ENCODE peak calls at places on chromosome 19, in nine cellular contexts. Q, S, B, Z, D, R, P, H and O are unnamed samples.

GRCh38 chr19:44904426-44904994 is 1.1 kb upstream of the APOE start:
- DNase-seq in Z (no peak), D (no peak), P (no peak), Q (no peak), B (no peak), R (no peak), H (no peak), S (no peak), O (no peak)

GRCh38 chr19:38862321-38863059 is 12.7 kb upstream of the HNRNPL start:
- DNase-seq in Q (no peak), R (no peak), H (no peak), B (peak; percentile 79), P (peak; percentile 64), Z (no peak), S (no peak), D (no peak), O (no peak)

GRCh38 chr19:27672309-27673047 is 1540.5 kb downstream of the UQCRFS1 start:
- DNase-seq in P (no peak), Z (no peak), H (no peak), S (no peak), Q (no peak), D (no peak), R (no peak), B (no peak), O (no peak)

GRCh38 chr19:8445488-8446001 is 770 bp downstream of the HNRNPM start:
- DNase-seq in P (peak; percentile 60), D (peak; percentile 31), Z (peak; percentile 52), Q (peak; percentile 66), H (peak; percentile 75), B (peak; percentile 56), S (no peak), R (no peak), O (no peak)

GRCh38 chr19:514166-514663 is 6.9 kb downstream of the TPGS1 start:
- DNase-seq in D (no peak), S (no peak), Z (no peak), P (no peak), B (no peak), H (no peak), Q (no peak), R (no peak), O (no peak)

GRCh38 chr19:8371011-8371804 is 7.3 kb downstream of the ANGPTL4 start:
- DNase-seq in S (no peak), Q (no peak), B (peak; percentile 51), Z (no peak), H (no peak), R (no peak), P (peak; percentile 38), D (no peak), O (no peak)

GRCh38 chr19:43467730-43468129 is 2.3 kb upstream of the LYPD3 start:
- DNase-seq in Q (no peak), D (no peak), B (no peak), Z (no peak), P (no peak), R (no peak), H (no peak), S (no peak), O (no peak)

GRCh38 chr19:3178377-3178972 is at the start of gene S1PR4:
- DNase-seq in H (peak; percentile 53), D (no peak), B (no peak), P (no peak), Q (no peak), R (no peak), S (no peak), Z (peak; percentile 56), O (no peak)

GRCh38 chr19:41882568-41883462 is at the start of gene ARHGEF1:
- DNase-seq in Q (peak; percentile 44), D (peak; percentile 49), R (no peak), P (peak; percentile 54), Z (peak; percentile 64), H (peak; percentile 74), S (no peak), B (peak; percentile 56), O (no peak)

GRCh38 chr19:47901370-47901769 is 15.3 kb upstream of the SULT2A1 start:
- DNase-seq in Z (no peak), B (no peak), H (peak; percentile 5), Q (no peak), D (no peak), P (no peak), R (no peak), S (no peak), O (no peak)

GRCh38 chr19:44772969-44773368 is 4.7 kb upstream of the CBLC start:
- DNase-seq in Z (no peak), P (no peak), S (no peak), Q (no peak), D (no peak), R (no peak), H (no peak), B (no peak), O (no peak)

GRCh38 chr19:5803752-5804515 is 933 bp upstream of the NRTN start:
- DNase-seq in B (peak; percentile 94), Z (peak; percentile 81), R (peak; percentile 44), P (peak; percentile 91), H (peak; percentile 94), Q (peak; percentile 98), S (peak; percentile 38), D (peak; percentile 46), O (peak; percentile 10)

GRCh38 chr19:31154021-31154420 is 195.2 kb downstream of the TSHZ3 start:
- DNase-seq in P (no peak), B (no peak), H (no peak), Z (no peak), Q (no peak), R (no peak), D (no peak), S (no peak), O (no peak)

GRCh38 chr19:19820774-19821315 is 705 bp downstream of the ZNF506 start:
- DNase-seq in B (no peak), S (no peak), R (no peak), P (no peak), H (no peak), D (no peak), Q (no peak), Z (no peak), O (no peak)

GRCh38 chr19:11451327-11451941 is 16.0 kb downstream of the PRKCSH start:
- DNase-seq in H (no peak), S (no peak), D (no peak), R (no peak), B (no peak), Z (no peak), Q (no peak), P (no peak), O (no peak)

GRCh38 chr19:11456659-11457058 is 21.2 kb downstream of the PRKCSH start:
- DNase-seq in P (no peak), B (no peak), Z (no peak), D (no peak), S (no peak), H (no peak), R (no peak), Q (no peak), O (no peak)

GRCh38 chr19:11452814-11453335 is 17.4 kb downstream of the PRKCSH start:
- DNase-seq in B (no peak), P (no peak), R (no peak), D (no peak), H (no peak), S (no peak), Q (no peak), Z (no peak), O (no peak)

GRCh38 chr19:11451942-11452813 is 16.7 kb downstream of the PRKCSH start:
- DNase-seq in H (no peak), Z (no peak), P (no peak), R (no peak), B (no peak), S (no peak), D (no peak), Q (no peak), O (no peak)

GRCh38 chr19:11453468-11454341 is 18.3 kb downstream of the PRKCSH start:
- DNase-seq in D (no peak), R (no peak), Q (no peak), P (no peak), Z (no peak), B (no peak), S (no peak), H (no peak), O (no peak)
- TF ChIP-seq CTCF in D (no peak), R (peak; percentile 51), Q (peak; percentile 54), P (no peak), Z (peak; percentile 53), B (peak; percentile 25), S (peak; percentile 17), H (no peak), O (peak; percentile 43)

DNA sequence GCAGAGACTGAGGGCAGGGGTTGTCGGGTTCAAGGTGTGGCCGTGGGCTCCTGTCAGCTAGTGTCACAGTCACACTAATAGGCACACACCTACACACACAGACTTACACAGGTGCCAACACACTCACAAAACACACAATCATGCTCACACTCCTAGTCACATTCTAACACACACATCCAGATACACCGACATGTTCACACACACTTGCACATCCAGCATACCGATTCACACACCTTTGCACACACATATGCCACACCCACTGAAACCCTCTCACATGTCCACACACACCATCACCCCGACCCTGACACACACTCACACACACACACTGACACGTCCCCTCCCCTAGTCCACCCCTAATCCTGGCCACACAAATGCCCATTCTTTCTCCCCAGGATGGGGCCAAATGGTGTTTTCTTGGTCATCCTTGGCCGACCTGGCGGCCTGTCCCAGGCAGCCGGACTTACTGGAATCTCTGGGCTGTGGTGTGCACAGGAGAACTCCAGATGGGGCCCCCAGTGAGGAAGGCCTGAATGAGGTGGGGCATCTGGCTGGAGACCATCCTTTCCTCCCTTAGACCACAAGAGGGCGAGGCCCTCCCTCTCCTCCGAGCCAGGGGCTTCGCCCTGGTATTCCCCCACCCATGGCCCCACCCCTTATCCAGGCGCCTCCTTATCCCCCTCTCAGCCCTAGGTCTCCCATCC is 19.1 kb upstream of the PNMA8B start:
- DNase-seq in P (no peak), S (no peak), D (no peak), Z (no peak), Q (no peak), H (no peak), R (no peak), B (no peak), O (no peak)
- TF ChIP-seq CTCF in P (no peak), S (no peak), D (no peak), Z (no peak), Q (no peak), H (no peak), R (no peak), B (no peak), O (no peak)

DNA sequence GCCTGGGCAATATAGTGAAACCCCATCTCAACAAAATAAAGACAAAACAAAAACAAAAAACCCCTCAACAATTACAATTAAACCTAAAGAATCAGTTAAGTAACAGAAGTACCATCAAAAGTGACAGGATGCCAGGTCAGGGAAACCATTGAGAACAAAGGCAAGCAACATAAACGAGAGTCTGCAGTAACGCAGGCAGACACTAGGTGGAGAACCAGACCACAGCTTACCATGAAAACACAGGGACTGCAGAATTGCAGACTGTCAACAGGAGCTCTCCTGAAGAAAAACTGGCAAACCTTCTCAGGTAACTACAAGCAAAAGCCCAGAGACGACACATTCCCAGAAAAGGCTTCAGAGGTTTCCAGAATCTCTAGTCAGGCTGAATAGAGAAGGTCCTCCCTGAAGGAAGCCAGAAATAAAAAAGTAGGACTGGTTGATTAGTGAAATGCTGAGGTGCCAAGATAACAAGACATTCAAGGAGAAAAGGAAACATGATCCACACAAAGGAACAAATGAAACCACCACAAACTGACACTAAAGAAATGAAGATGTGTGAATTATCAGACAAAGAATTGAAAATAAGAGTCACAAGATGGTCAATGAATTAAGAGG is 2.2 kb upstream of the ZNF665 start:
- DNase-seq in Q (peak; percentile 75), H (peak; percentile 66), B (peak; percentile 83), S (peak; percentile 73), P (peak; percentile 72), D (peak; percentile 59), Z (peak; percentile 60), R (peak; percentile 62), O (no peak)
- TF ChIP-seq CTCF in Q (peak; percentile 83), H (peak; percentile 81), B (peak; percentile 95), S (peak; percentile 89), P (peak; percentile 83), D (peak; percentile 83), Z (peak; percentile 88), R (peak; percentile 84), O (peak; percentile 77)

GRCh38 chr19:55640043-55640576 is 692 bp upstream of the ZNF580 start:
- DNase-seq in H (peak; percentile 77), D (peak; percentile 65), Z (no peak), B (peak; percentile 64), S (no peak), P (peak; percentile 41), R (no peak), Q (no peak), O (no peak)
- TF ChIP-seq CTCF in H (peak; percentile 45), D (peak; percentile 69), Z (peak; percentile 67), B (peak; percentile 45), S (peak; percentile 49), P (no peak), R (peak; percentile 47), Q (no peak), O (peak; percentile 71)